ENCODE peak calls at places on chromosome 20, in ten cellular contexts. One of them, this sample, is unnamed.

GRCh38 chr20:1631309-1632227 is 11.8 kb upstream of the SIRPB1 start:
- DNase-seq in right lobe of liver: no peak
- DNase-seq in mesothelial cell of epicardium: no peak
- DNase-seq in tibial nerve: no peak
- DNase-seq in CD8-positive, alpha-beta T cell: no peak
- DNase-seq in neural progenitor cell: no peak
- DNase-seq in transverse colon: no peak
- DNase-seq in lower leg skin: no peak
- DNase-seq in GM10248: no peak
- DNase-seq in AG09309: peak; percentile 1
- DNase-seq in this sample: no peak

GRCh38 chr20:32281711-32282110 is 4.3 kb downstream of the KIF3B start:
- DNase-seq in right lobe of liver: no peak
- DNase-seq in tibial nerve: no peak
- DNase-seq in neural progenitor cell: no peak
- DNase-seq in AG09309: no peak
- DNase-seq in transverse colon: no peak
- DNase-seq in GM10248: no peak
- DNase-seq in mesothelial cell of epicardium: no peak
- DNase-seq in lower leg skin: no peak
- DNase-seq in CD8-positive, alpha-beta T cell: no peak
- DNase-seq in this sample: no peak

GRCh38 chr20:44901972-44902371 is 7.9 kb upstream of the PABPC1L start:
- DNase-seq in right lobe of liver: no peak
- DNase-seq in CD8-positive, alpha-beta T cell: no peak
- DNase-seq in lower leg skin: no peak
- DNase-seq in GM10248: no peak
- DNase-seq in transverse colon: no peak
- DNase-seq in AG09309: no peak
- DNase-seq in mesothelial cell of epicardium: no peak
- DNase-seq in neural progenitor cell: no peak
- DNase-seq in tibial nerve: no peak
- DNase-seq in this sample: no peak

GRCh38 chr20:33693741-33694645 is 7.8 kb upstream of the E2F1 start:
- DNase-seq in right lobe of liver: no peak
- DNase-seq in CD8-positive, alpha-beta T cell: no peak
- DNase-seq in mesothelial cell of epicardium: no peak
- DNase-seq in lower leg skin: no peak
- DNase-seq in neural progenitor cell: peak; percentile 71
- DNase-seq in AG09309: no peak
- DNase-seq in GM10248: no peak
- DNase-seq in transverse colon: no peak
- DNase-seq in tibial nerve: no peak
- DNase-seq in this sample: no peak

GRCh38 chr20:38489181-38489580 is 16.5 kb downstream of the RALGAPB start:
- DNase-seq in transverse colon: no peak
- DNase-seq in right lobe of liver: no peak
- DNase-seq in CD8-positive, alpha-beta T cell: no peak
- DNase-seq in tibial nerve: no peak
- DNase-seq in neural progenitor cell: no peak
- DNase-seq in mesothelial cell of epicardium: no peak
- DNase-seq in AG09309: no peak
- DNase-seq in GM10248: no peak
- DNase-seq in lower leg skin: no peak
- DNase-seq in this sample: no peak

GRCh38 chr20:41174373-41174772 is 37.0 kb downstream of the PLCG1 start:
- DNase-seq in neural progenitor cell: no peak
- DNase-seq in right lobe of liver: no peak
- DNase-seq in lower leg skin: peak; percentile 10
- DNase-seq in CD8-positive, alpha-beta T cell: peak; percentile 3
- DNase-seq in mesothelial cell of epicardium: peak; percentile 26
- DNase-seq in transverse colon: peak; percentile 4
- DNase-seq in AG09309: no peak
- DNase-seq in GM10248: no peak
- DNase-seq in tibial nerve: peak; percentile 5
- DNase-seq in this sample: no peak

GRCh38 chr20:44287272-44288097 is 23.5 kb downstream of the FITM2 start:
- DNase-seq in right lobe of liver: no peak
- DNase-seq in mesothelial cell of epicardium: no peak
- DNase-seq in tibial nerve: no peak
- DNase-seq in transverse colon: peak; percentile 44
- DNase-seq in GM10248: no peak
- DNase-seq in CD8-positive, alpha-beta T cell: no peak
- DNase-seq in AG09309: no peak
- DNase-seq in lower leg skin: no peak
- DNase-seq in neural progenitor cell: no peak
- DNase-seq in this sample: no peak

GRCh38 chr20:50224553-50225255 is 34.1 kb downstream of the CEBPB start:
- DNase-seq in right lobe of liver: peak; percentile 57
- DNase-seq in GM10248: no peak
- DNase-seq in AG09309: peak; percentile 89
- DNase-seq in transverse colon: peak; percentile 65
- DNase-seq in CD8-positive, alpha-beta T cell: no peak
- DNase-seq in lower leg skin: peak; percentile 81
- DNase-seq in mesothelial cell of epicardium: no peak
- DNase-seq in tibial nerve: peak; percentile 81
- DNase-seq in neural progenitor cell: no peak
- DNase-seq in this sample: peak; percentile 49

GRCh38 chr20:7765221-7765620 is 175.0 kb downstream of the HAO1 start:
- DNase-seq in neural progenitor cell: no peak
- DNase-seq in tibial nerve: no peak
- DNase-seq in CD8-positive, alpha-beta T cell: no peak
- DNase-seq in AG09309: no peak
- DNase-seq in lower leg skin: no peak
- DNase-seq in transverse colon: no peak
- DNase-seq in GM10248: no peak
- DNase-seq in mesothelial cell of epicardium: no peak
- DNase-seq in right lobe of liver: no peak
- DNase-seq in this sample: no peak

GRCh38 chr20:41314386-41314785 is 3.1 kb downstream of the ZHX3 start:
- DNase-seq in CD8-positive, alpha-beta T cell: no peak
- DNase-seq in lower leg skin: no peak
- DNase-seq in neural progenitor cell: no peak
- DNase-seq in AG09309: no peak
- DNase-seq in GM10248: no peak
- DNase-seq in mesothelial cell of epicardium: no peak
- DNase-seq in transverse colon: no peak
- DNase-seq in tibial nerve: no peak
- DNase-seq in right lobe of liver: no peak
- DNase-seq in this sample: no peak

GRCh38 chr20:33673115-33673410 is 1.2 kb downstream of the NECAB3 start:
- DNase-seq in lower leg skin: no peak
- DNase-seq in tibial nerve: no peak
- DNase-seq in GM10248: no peak
- DNase-seq in transverse colon: no peak
- DNase-seq in AG09309: no peak
- DNase-seq in mesothelial cell of epicardium: no peak
- DNase-seq in right lobe of liver: no peak
- DNase-seq in CD8-positive, alpha-beta T cell: no peak
- DNase-seq in neural progenitor cell: no peak
- DNase-seq in this sample: no peak

GRCh38 chr20:63737940-63738686 is 1.5 kb upstream of the SLC2A4RG start:
- DNase-seq in neural progenitor cell: peak; percentile 54
- DNase-seq in AG09309: no peak
- DNase-seq in right lobe of liver: peak; percentile 95
- DNase-seq in transverse colon: peak; percentile 52
- DNase-seq in mesothelial cell of epicardium: no peak
- DNase-seq in GM10248: peak; percentile 65
- DNase-seq in tibial nerve: no peak
- DNase-seq in lower leg skin: no peak
- DNase-seq in CD8-positive, alpha-beta T cell: peak; percentile 42
- DNase-seq in this sample: no peak

GRCh38 chr20:23361651-23362391 is at the start of gene GZF1:
- DNase-seq in mesothelial cell of epicardium: peak; percentile 100
- DNase-seq in tibial nerve: peak; percentile 95
- DNase-seq in CD8-positive, alpha-beta T cell: peak; percentile 98
- DNase-seq in lower leg skin: peak; percentile 97
- DNase-seq in GM10248: peak; percentile 96
- DNase-seq in right lobe of liver: peak; percentile 99
- DNase-seq in neural progenitor cell: peak; percentile 99
- DNase-seq in transverse colon: peak; percentile 99
- DNase-seq in AG09309: peak; percentile 90
- DNase-seq in this sample: peak; percentile 86
- TF ChIP-seq CTCF in mesothelial cell of epicardium: no peak
- TF ChIP-seq CTCF in tibial nerve: peak; percentile 76
- TF ChIP-seq CTCF in CD8-positive, alpha-beta T cell: peak; percentile 11
- TF ChIP-seq CTCF in lower leg skin: no peak
- TF ChIP-seq CTCF in GM10248: no peak
- TF ChIP-seq CTCF in right lobe of liver: no peak
- TF ChIP-seq CTCF in neural progenitor cell: no peak
- TF ChIP-seq CTCF in transverse colon: no peak
- TF ChIP-seq CTCF in AG09309: no peak
- TF ChIP-seq CTCF in this sample: no peak

DNA sequence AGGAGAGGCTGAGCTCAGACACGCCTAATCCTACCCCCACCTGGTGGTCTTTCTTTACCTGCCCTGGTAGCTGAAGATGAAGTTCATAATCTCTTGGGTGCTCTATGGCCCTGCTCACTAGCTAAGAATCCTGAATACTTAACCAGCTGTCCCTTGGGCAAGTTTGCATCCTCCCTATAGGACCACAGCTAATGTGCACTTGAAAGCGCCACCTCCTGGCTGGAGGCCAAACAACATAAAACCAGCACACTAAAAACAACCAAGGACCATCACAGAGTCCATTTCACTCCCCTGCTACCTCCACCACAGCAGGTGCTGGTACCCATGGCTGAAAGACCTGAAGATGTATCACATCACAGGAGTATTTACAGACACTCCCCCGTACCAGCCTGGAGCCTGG is 155.5 kb upstream of the SLC24A3 start:
- DNase-seq in neural progenitor cell: no peak
- DNase-seq in mesothelial cell of epicardium: no peak
- DNase-seq in CD8-positive, alpha-beta T cell: no peak
- DNase-seq in GM10248: no peak
- DNase-seq in right lobe of liver: no peak
- DNase-seq in transverse colon: no peak
- DNase-seq in AG09309: no peak
- DNase-seq in tibial nerve: no peak
- DNase-seq in lower leg skin: no peak
- DNase-seq in this sample: no peak
- TF ChIP-seq CTCF in neural progenitor cell: peak; percentile 34
- TF ChIP-seq CTCF in mesothelial cell of epicardium: no peak
- TF ChIP-seq CTCF in CD8-positive, alpha-beta T cell: no peak
- TF ChIP-seq CTCF in GM10248: no peak
- TF ChIP-seq CTCF in right lobe of liver: no peak
- TF ChIP-seq CTCF in transverse colon: no peak
- TF ChIP-seq CTCF in AG09309: no peak
- TF ChIP-seq CTCF in tibial nerve: no peak
- TF ChIP-seq CTCF in lower leg skin: no peak
- TF ChIP-seq CTCF in this sample: no peak

GRCh38 chr20:4569092-4569491 is 152.6 kb upstream of the PRND start:
- DNase-seq in tibial nerve: no peak
- DNase-seq in mesothelial cell of epicardium: no peak
- DNase-seq in lower leg skin: no peak
- DNase-seq in AG09309: no peak
- DNase-seq in right lobe of liver: no peak
- DNase-seq in transverse colon: no peak
- DNase-seq in neural progenitor cell: no peak
- DNase-seq in CD8-positive, alpha-beta T cell: no peak
- DNase-seq in GM10248: no peak
- DNase-seq in this sample: no peak
- TF ChIP-seq CTCF in tibial nerve: no peak
- TF ChIP-seq CTCF in mesothelial cell of epicardium: no peak
- TF ChIP-seq CTCF in lower leg skin: no peak
- TF ChIP-seq CTCF in AG09309: no peak
- TF ChIP-seq CTCF in right lobe of liver: no peak
- TF ChIP-seq CTCF in transverse colon: no peak
- TF ChIP-seq CTCF in neural progenitor cell: peak; percentile 33
- TF ChIP-seq CTCF in CD8-positive, alpha-beta T cell: no peak
- TF ChIP-seq CTCF in GM10248: no peak
- TF ChIP-seq CTCF in this sample: no peak

GRCh38 chr20:37273988-37274387 is 12.4 kb upstream of the GHRH start:
- DNase-seq in mesothelial cell of epicardium: no peak
- DNase-seq in right lobe of liver: no peak
- DNase-seq in transverse colon: no peak
- DNase-seq in tibial nerve: no peak
- DNase-seq in AG09309: no peak
- DNase-seq in lower leg skin: no peak
- DNase-seq in neural progenitor cell: no peak
- DNase-seq in GM10248: no peak
- DNase-seq in CD8-positive, alpha-beta T cell: no peak
- DNase-seq in this sample: no peak

GRCh38 chr20:37275125-37275524 is 13.5 kb upstream of the GHRH start:
- DNase-seq in AG09309: no peak
- DNase-seq in CD8-positive, alpha-beta T cell: no peak
- DNase-seq in lower leg skin: no peak
- DNase-seq in neural progenitor cell: no peak
- DNase-seq in mesothelial cell of epicardium: no peak
- DNase-seq in transverse colon: no peak
- DNase-seq in tibial nerve: no peak
- DNase-seq in GM10248: no peak
- DNase-seq in right lobe of liver: no peak
- DNase-seq in this sample: no peak

GRCh38 chr20:37277253-37277593 is 12.2 kb upstream of the MANBAL start:
- DNase-seq in neural progenitor cell: no peak
- DNase-seq in transverse colon: no peak
- DNase-seq in mesothelial cell of epicardium: no peak
- DNase-seq in tibial nerve: no peak
- DNase-seq in AG09309: no peak
- DNase-seq in CD8-positive, alpha-beta T cell: no peak
- DNase-seq in right lobe of liver: no peak
- DNase-seq in GM10248: no peak
- DNase-seq in lower leg skin: no peak
- DNase-seq in this sample: no peak

GRCh38 chr20:37278966-37279590 is 10.4 kb upstream of the MANBAL start:
- DNase-seq in mesothelial cell of epicardium: peak; percentile 59
- DNase-seq in GM10248: no peak
- DNase-seq in right lobe of liver: no peak
- DNase-seq in transverse colon: no peak
- DNase-seq in AG09309: no peak
- DNase-seq in lower leg skin: no peak
- DNase-seq in CD8-positive, alpha-beta T cell: no peak
- DNase-seq in tibial nerve: no peak
- DNase-seq in neural progenitor cell: no peak
- DNase-seq in this sample: no peak

DNA sequence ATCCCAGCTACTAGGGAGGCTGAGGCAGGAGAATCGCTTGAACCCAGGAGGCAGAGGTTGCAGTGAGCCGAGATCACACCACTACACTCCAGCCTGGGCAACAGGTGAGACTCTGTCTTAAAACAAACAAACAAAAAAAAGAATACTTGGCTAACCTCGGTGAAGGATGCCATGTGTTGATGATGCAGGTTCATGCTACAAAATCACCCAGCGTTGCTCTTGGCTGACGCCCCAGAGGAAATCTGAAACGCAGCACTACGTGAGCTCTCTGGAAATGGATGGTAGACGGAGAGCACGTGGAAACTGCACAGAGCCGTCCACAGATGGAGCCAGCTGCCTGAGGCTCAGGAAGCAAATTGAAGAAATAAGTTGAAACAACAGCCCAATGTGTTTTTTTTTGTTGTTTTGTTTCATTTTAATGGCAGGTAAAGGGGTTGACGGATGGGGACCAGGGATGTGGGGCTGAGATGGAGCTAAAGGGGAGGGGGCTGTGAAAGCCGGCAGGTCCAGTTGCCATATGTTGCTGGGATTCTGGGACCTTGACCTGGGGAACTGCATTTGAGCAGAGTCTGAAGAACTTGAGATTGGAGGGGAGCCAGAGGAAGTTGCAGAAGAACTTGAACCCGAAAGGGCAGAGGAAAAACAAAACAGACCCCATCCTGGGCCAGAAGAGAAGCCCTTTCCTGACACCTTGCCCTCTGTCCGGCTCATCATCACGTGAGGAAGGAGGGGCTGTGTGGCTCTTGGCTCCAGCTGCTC is 12.8 kb upstream of the MANBAL start:
- DNase-seq in right lobe of liver: peak; percentile 64
- DNase-seq in CD8-positive, alpha-beta T cell: no peak
- DNase-seq in mesothelial cell of epicardium: no peak
- DNase-seq in neural progenitor cell: no peak
- DNase-seq in lower leg skin: no peak
- DNase-seq in AG09309: no peak
- DNase-seq in tibial nerve: peak; percentile 36
- DNase-seq in GM10248: peak; percentile 77
- DNase-seq in transverse colon: peak; percentile 56
- DNase-seq in this sample: no peak
- TF ChIP-seq CTCF in right lobe of liver: peak; percentile 24
- TF ChIP-seq CTCF in CD8-positive, alpha-beta T cell: no peak
- TF ChIP-seq CTCF in mesothelial cell of epicardium: no peak
- TF ChIP-seq CTCF in neural progenitor cell: no peak
- TF ChIP-seq CTCF in lower leg skin: no peak
- TF ChIP-seq CTCF in AG09309: peak; percentile 49
- TF ChIP-seq CTCF in tibial nerve: no peak
- TF ChIP-seq CTCF in GM10248: peak; percentile 55
- TF ChIP-seq CTCF in transverse colon: peak; percentile 40
- TF ChIP-seq CTCF in this sample: peak; percentile 39

This sample was measured in thoracic aorta.